ENCODE peak calls at places on chromosomes 6 and 20, in four cellular contexts. M is HCT116, J is body of pancreas, E is heart right ventricle. U is an unnamed sample.

GRCh38 chr6:33277663-33278391 is 904 bp downstream of the B3GALT4 start:
- DNase-seq in M (no peak), E (no peak), J (no peak), U (no peak)

GRCh38 chr6:5471637-5472430 is 210.5 kb downstream of the FARS2 start:
- DNase-seq in M (no peak), J (no peak), E (no peak), U (no peak)

GRCh38 chr6:156557269-156557885 is 219.8 kb upstream of the ARID1B start:
- DNase-seq in J (peak), E (no peak), M (no peak), U (no peak)

GRCh38 chr6:6057442-6058053 is 50.8 kb upstream of the NRN1 start:
- DNase-seq in M (peak), J (no peak), E (no peak), U (no peak)

GRCh38 chr6:6915219-6915618 is 192.5 kb upstream of the RREB1 start:
- DNase-seq in M (no peak), E (no peak), J (no peak), U (no peak)

GRCh38 chr6:144664947-144665346 is 379.8 kb downstream of the UTRN start:
- DNase-seq in M (no peak), J (no peak), E (no peak), U (no peak)

GRCh38 chr20:32982617-32983458 is 21.4 kb downstream of the SUN5 start:
- DNase-seq in E (peak), J (peak), M (no peak), U (no peak)

GRCh38 chr6:151992091-151992490 is 184.6 kb downstream of the ESR1 start:
- DNase-seq in J (no peak), E (no peak), M (no peak), U (no peak)

GRCh38 chr6:83884523-83884922 is 25.0 kb downstream of the CYB5R4 start:
- DNase-seq in E (no peak), M (peak), J (no peak), U (no peak)

GRCh38 chr6:44225579-44226325 is 2.4 kb downstream of the SLC29A1 start:
- DNase-seq in M (no peak), J (no peak), E (no peak), U (peak)

DNA sequence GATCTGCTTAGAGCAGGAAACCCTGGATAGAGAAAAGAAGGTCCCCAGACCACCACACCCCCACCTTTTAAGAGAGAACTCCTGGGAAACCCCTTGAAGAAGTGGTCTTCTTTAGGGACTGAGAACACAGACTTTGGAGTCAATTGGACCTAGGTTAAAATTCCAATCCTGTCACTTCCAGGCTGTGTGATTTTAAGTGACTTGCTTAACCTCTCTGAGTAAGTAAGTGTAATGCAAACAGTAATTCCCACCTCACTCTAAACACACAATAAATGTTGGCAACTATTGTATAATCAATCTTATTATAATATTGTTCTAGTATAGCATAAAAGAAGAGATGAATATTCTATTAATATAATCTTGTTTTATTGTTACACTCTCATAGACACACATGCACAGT is 3.3 kb downstream of the TFEB start:
- DNase-seq in J (no peak), E (no peak), M (no peak), U (no peak)
- H3K4me3 ChIP-seq in J (no peak), E (no peak), M (no peak), U (no peak)

GRCh38 chr6:158207452-158207788 is 39.3 kb downstream of the GTF2H5 start:
- DNase-seq in J (no peak), E (no peak), M (no peak), U (no peak)

GRCh38 chr6:158206740-158207451 is 38.7 kb downstream of the GTF2H5 start:
- DNase-seq in J (no peak), M (no peak), E (no peak), U (no peak)

GRCh38 chr6:158208226-158208807 is 40.2 kb downstream of the GTF2H5 start:
- DNase-seq in M (no peak), J (no peak), E (no peak), U (no peak)

GRCh38 chr6:158213925-158214674 is 46.0 kb downstream of the GTF2H5 start:
- DNase-seq in E (peak), J (peak), M (peak), U (peak)

DNA sequence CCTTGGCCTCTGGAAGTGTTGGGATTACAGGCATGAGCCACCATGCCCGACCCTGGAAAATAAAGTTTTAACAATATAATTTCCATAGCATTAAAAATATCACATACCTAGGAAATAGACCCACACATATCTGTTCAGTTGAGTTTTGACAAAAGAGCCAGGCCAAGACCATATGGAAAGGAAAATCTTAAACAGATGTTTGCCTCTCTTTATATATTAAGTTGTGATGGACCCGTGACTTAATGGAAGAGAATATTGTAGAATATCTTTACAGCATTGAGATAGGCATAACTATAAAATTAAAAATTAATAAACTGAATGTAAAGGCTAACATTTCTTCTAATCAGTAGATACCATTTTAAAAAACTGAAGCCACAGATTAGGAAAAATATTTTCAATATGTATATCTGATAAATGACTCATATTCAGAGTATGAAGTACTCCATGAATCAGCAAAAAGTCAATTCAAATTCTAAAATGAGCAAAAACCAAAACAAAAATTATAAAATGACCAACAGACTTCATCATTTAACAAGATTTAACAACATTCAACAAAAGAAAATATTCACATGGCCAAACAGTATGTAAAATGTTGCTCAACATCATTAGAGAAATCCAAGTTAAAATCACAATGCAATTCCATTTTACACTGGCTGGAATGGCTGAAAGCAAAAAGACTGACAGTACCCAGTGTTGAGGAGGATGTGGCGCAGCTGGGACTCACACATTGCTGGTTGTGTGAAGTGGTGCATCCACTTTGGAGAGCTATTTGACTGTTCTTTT is 43.3 kb downstream of the GTF2H5 start:
- DNase-seq in M (no peak), J (no peak), E (no peak), U (no peak)
- H3K27ac ChIP-seq in M (no peak), J (no peak), E (no peak), U (no peak)

DNA sequence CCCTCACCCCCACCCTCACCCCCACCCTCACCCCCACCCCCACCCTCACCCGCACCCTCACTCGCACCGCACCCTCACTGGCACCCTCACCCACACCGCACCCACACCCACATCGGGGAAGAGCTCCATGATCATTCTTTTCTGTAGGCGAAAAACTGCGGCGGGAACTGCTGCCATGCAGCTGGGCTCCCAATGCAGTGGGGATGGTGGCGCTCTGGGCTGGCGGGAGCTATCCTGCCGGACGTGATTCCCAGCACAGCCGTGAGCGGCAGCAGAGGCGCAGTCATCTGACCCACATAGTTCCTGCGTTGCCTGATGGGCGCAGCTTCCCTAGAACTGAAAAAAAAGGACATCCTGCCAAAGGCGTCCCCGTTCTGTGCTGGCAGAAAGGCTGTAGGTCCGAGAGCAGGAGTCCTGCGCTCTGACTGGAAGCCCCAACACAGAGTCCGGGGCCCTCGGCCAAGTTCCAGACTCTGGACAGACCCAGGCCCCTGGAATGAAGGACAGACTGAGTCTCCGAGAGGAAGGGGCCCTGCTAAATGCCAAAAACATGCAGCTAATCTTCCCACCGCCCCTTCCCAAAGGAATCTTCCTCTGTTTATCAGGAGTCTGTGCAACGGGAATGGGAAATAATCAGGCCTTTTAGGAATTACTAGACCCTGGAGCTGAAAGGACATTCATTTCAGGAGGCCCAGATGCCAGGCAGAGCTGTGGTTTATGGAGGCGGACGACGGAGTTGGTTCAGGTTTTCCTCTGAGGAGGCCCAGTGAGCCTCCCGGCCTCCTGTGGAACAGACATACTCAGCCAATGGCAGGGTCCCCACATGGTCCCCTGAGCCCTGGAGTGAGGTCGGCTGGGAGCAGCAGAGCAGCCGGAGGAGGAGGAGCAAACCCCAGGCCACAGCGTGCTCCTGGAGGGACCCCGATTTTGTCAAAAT is 14.1 kb upstream of the TCFL5 start:
- DNase-seq in M (peak), J (peak), E (peak), U (no peak)
- TF ChIP-seq CTCF in M (peak), J (peak), E (peak), U (peak)

DNA sequence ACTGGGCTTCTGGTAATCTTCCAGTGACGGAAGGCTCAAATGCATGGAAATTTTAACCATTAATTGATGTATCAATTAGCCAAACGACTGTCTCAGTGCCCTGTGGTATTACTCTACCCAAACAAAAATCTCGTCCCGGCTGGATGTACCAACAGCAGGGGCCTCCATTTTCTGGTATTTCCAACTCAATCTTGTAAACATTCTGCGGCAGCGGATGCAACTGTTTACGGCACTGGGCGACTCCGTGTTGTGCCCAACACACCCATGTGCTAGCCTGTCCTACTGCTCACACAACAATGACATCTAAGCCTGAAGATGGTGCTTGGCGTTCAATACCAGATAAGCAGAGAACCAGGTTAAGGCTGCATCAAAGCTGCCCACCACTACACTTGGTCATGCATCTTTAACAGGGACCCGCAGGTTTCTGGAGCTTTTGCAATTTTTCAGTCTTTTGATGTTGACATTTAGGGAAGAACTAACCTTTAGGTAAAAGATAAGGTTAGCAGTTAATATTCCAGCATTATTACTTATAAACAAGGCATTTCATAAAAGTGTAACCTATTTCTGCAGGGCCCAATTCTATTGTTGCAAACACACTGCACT is 1.2 kb downstream of the FAXC start:
- DNase-seq in M (no peak), J (no peak), E (no peak), U (no peak)
- H3K4me3 ChIP-seq in M (peak), J (no peak), E (no peak), U (no peak)

DNA sequence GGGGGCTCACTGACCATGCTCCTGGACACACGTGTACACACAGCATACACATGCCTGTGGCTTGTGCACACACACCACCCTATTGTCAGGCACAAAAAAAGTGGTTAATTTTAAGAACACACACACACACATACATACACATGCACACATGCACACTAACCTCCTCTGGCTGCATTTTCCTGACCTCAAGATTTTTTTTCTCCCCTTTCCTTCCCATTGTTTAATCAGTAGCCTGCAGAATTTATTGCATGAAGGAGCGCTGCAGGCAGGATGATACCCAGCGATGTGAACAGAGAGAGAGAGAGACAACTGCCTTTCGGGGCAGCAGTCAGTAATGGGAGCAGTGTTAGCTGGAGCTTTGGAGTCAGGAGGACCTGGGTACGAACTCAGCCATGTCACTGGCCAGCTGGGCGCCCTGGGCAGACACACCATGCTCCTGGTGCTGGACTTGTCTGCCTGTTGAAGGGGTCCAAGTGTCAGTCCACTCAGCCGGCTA is 990 bp upstream of the TRAF3IP2 start:
- DNase-seq in E (no peak), M (no peak), J (no peak), U (no peak)
- H3K27ac ChIP-seq in E (peak), M (peak), J (peak), U (no peak)

GRCh38 chr20:23200413-23200812 is 114.3 kb upstream of the CD93 start:
- DNase-seq in M (no peak), J (no peak), E (no peak), U (no peak)
- TF ChIP-seq CTCF in M (no peak), J (no peak), E (no peak), U (no peak)

DNA sequence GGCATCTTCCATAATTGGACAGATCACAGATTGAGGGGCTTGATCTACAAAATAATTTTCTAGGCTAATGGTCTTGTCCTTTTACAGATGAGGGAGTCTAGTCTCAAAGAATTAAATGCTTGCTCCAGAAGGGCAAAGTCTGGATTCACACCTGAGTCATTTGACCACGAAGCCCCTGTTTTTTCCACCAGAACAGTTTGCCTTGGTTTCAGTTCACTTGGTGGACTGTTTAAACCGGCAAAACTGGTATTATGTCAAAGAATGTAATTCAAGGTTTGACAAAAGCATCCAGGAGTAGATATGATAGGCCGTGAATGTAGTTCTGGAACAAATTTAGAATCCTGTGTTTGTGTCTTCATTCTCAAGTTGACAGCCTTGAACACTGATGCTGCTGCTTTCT is 3.3 kb downstream of the MYO6 start:
- DNase-seq in J (no peak), M (no peak), E (no peak), U (no peak)
- H3K4me3 ChIP-seq in J (no peak), M (peak), E (no peak), U (no peak)

GRCh38 chr6:111804627-111805235 is 68.5 kb downstream of the FYN start:
- DNase-seq in E (no peak), M (no peak), J (no peak), U (no peak)

GRCh38 chr6:111802720-111803119 is 70.5 kb downstream of the FYN start:
- DNase-seq in M (no peak), J (no peak), E (no peak), U (no peak)

GRCh38 chr6:111803804-111804203 is 69.4 kb downstream of the FYN start:
- DNase-seq in J (no peak), M (no peak), E (no peak), U (no peak)

GRCh38 chr6:111805511-111806181 is 67.6 kb downstream of the FYN start:
- DNase-seq in M (no peak), J (no peak), E (no peak), U (no peak)

DNA sequence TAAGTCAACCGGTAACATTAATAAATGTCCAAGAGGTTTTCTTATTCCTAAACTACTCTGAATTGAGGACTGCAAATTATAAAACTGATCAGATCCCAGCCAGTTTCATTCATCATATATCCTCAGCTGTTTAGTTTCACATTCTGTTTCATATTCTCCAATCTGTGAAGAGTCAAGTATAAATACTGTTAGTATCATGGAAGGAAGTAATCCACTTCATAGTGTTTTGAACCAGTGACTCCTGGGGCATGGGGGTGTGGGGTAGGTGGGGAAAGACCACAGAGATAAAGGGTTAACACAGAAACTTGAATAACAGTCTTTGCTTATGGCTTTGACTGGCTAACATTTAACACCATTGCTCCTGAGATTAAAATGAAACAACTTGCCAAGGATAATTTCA is 69.9 kb downstream of the FYN start:
- DNase-seq in J (no peak), E (no peak), M (no peak), U (no peak)
- H3K27ac ChIP-seq in J (no peak), E (peak), M (no peak), U (peak)

U was measured in right lobe of liver.